ENCODE peak calls at places on chromosomes 4 and X, in seven cellular contexts. K is testis, I is psoas muscle, S is stomach, R is lower lobe of right lung, V is Peyer's patch, G is cardiac muscle cell. W is an unnamed sample.

GRCh38 chrX:21840199-21840557 is 761 bp downstream of the MBTPS2 start:
- DNase-seq in R (no peak), V (no peak), G (peak; percentile 10), I (no peak), S (no peak), K (no peak), W (no peak)

GRCh38 chrX:107747596-107748161 is 27.9 kb downstream of the TSC22D3 start:
- DNase-seq in R (peak; percentile 49), V (peak; percentile 63), K (no peak), S (no peak), I (no peak), G (peak; percentile 64), W (no peak)

GRCh38 chr4:138510053-138510452 is 267.9 kb upstream of the SLC7A11 start:
- DNase-seq in I (no peak), K (no peak), R (no peak), V (no peak), G (no peak), S (no peak), W (no peak)

GRCh38 chrX:136215559-136215958 is 35.6 kb downstream of the MAP7D3 start:
- DNase-seq in K (no peak), V (no peak), R (no peak), S (no peak), I (no peak), G (no peak), W (no peak)

GRCh38 chrX:78945186-78945912 is at the start of gene P2RY10:
- DNase-seq in G (no peak), S (no peak), R (no peak), V (no peak), I (no peak), K (no peak), W (no peak)

GRCh38 chrX:56130013-56130412 is 102.1 kb upstream of the KLF8 start:
- DNase-seq in I (no peak), G (no peak), R (no peak), K (no peak), V (no peak), S (no peak), W (no peak)

GRCh38 chr4:80840396-80840795 is 190.1 kb upstream of the BMP3 start:
- DNase-seq in S (no peak), G (peak; percentile 15), V (no peak), I (no peak), K (no peak), R (no peak), W (no peak)

GRCh38 chr4:147987252-147987651 is 255.4 kb downstream of the ARHGAP10 start:
- DNase-seq in R (no peak), V (no peak), I (no peak), S (no peak), K (no peak), G (no peak), W (no peak)

DNA sequence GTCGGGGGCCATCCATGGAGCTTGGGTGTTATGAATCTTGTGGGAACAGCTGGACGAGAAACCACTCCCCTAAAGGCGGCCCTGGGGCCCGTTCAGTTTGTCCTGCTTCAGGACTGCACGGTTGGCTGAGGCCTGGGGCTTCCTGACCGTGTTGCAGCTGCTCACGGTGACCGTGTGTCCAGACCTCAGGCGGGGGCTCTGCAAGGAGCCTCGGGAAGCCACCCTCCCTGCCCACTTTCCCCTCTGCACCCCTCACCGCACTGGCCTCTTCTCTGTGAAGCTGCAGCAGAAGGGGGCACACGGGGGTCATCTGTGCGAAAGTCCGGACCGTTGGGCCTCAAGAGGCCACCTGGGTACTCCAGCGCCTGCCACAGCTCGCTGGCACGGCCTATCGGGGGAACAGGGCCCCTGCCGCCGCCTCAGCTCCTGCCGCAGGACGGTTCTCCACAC is 29.4 kb downstream of the UVSSA start:
- DNase-seq in S (no peak), R (peak; percentile 32), G (no peak), V (peak; percentile 34), K (no peak), I (no peak), W (peak; percentile 6)
- H3K27ac ChIP-seq in S (no peak overlapping the region), R (no peak overlapping the region), G (no peak overlapping the region), V (no peak overlapping the region), K (no peak overlapping the region), I (no peak overlapping the region), W (no peak overlapping the region)

DNA sequence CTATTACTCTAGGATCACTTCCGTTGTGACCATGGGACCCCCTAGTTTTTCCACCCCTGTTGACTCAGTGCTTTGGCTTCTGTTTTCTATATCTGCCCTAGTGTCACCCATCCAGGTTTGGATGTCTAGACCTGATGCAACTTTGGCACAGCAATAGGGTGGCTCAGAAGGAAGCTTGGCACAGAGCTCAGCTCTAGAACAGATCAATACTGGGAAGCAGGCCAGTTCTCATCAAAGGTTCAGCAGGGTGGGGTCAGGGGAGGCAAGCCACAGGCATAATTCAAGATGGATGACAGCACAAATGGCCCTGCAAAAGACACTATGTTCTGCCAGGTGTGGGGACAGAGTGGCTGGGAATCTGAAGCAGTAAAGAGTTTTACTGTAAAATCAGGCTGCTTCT is 74.2 kb upstream of the EGFL6 start:
- DNase-seq in I (no peak), K (no peak), S (no peak), V (no peak), G (no peak), R (no peak), W (no peak)
- H3K27me3 ChIP-seq in I (no peaks in the 10 kb centered on the region), K (no peaks in the 10 kb centered on the region), S (no peaks in the 10 kb centered on the region), V (no peaks in the 10 kb centered on the region), G (no peaks in the 10 kb centered on the region), R (no peaks in the 10 kb centered on the region), W (no peaks in the 10 kb centered on the region)

GRCh38 chrX:114178126-114178525 is 405.8 kb upstream of the HTR2C start:
- DNase-seq in G (no peak), V (no peak), K (no peak), S (no peak), R (no peak), I (no peak), W (no peak)
- H3K27ac ChIP-seq in G (no peak overlapping the region), V (no peak overlapping the region), K (no peak overlapping the region), S (no peak overlapping the region), R (no peak overlapping the region), I (no peak overlapping the region), W (no peak overlapping the region)

GRCh38 chrX:13579696-13580095 is 10.3 kb downstream of the EGFL6 start:
- DNase-seq in V (no peak), R (no peak), K (no peak), I (no peak), G (no peak), S (no peak), W (no peak)

DNA sequence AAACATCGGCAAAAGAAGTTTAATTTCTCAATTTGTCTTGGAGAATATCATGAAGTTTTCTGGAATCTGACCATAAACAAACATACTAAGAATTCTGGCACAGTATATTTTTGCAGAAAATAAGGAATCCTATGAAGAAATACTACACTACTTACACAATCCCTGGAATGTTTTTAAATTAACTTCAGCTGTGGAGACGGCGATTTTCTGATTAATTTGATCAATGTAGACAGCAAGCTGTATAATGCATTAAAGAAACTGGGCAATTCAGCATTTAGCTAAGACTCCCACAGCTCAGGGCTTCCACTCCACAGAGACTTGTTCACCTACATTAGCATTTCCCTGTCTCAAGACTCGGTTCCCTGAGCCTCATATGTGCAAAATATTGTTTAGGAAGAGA is 12.2 kb downstream of the EGFL6 start:
- DNase-seq in R (no peak), I (no peak), V (no peak), S (no peak), G (peak; percentile 20), K (no peak), W (no peak)
- H3K27me3 ChIP-seq in R (no peaks in the 10 kb centered on the region), I (no peaks in the 10 kb centered on the region), V (no peaks in the 10 kb centered on the region), S (no peaks in the 10 kb centered on the region), G (no peaks in the 10 kb centered on the region), K (no peaks in the 10 kb centered on the region), W (peaks cover 65% of the 10 kb centered on the region)

DNA sequence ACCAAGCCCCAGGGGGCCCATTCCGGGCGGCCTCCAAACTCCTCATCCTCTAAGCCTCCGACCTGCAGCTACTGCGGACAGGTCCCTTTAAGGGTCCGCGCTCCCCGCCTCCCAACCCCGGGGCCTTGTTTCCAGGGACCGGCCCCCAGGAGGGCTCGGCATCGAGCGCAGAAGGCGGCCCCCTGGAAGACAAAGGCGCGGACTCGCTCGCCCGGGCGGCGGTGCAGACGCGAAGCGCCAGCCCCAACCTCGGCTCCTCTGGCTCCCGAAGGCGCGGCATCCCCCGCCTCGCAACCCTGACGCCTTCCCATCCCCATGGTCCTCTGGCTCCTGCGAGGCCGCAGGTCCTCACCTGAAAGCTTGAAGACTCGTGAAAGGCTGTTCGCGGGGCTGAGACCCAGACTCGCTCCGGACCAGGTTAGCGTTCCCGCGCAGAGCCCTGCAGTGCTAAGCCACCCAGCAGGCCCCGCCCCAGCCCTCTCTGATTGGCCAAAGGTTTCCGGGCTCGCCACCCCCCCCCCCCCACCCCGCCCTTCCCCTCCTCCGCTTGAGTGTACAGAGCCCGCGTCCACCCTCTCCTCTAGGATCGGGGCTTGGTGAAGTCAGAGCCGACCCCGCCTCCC is at the start of gene TMSB15A:
- DNase-seq in I (peak; percentile 77), G (peak; percentile 48), V (peak; percentile 66), S (peak; percentile 67), K (peak; percentile 77), R (peak; percentile 76), W (peak; percentile 64)
- H3K27ac ChIP-seq in I (no peak within 1 kb of the TSS), G (no peak within 1 kb of the TSS), V (no peak within 1 kb of the TSS), S (no peak within 1 kb of the TSS), K (no peak within 1 kb of the TSS), R (no peak within 1 kb of the TSS), W (no peak within 1 kb of the TSS)

GRCh38 chrX:71107762-71108360 is 1.3 kb upstream of the CXorf65 start:
- DNase-seq in R (no peak), V (no peak), S (no peak), G (peak; percentile 4), I (no peak), K (no peak), W (no peak)
- H3K27me3 ChIP-seq in R (no peaks in the 10 kb centered on the region), V (no peaks in the 10 kb centered on the region), S (no peaks in the 10 kb centered on the region), G (no peaks in the 10 kb centered on the region), I (no peaks in the 10 kb centered on the region), K (no peaks in the 10 kb centered on the region), W (peaks cover 4% of the 10 kb centered on the region)

DNA sequence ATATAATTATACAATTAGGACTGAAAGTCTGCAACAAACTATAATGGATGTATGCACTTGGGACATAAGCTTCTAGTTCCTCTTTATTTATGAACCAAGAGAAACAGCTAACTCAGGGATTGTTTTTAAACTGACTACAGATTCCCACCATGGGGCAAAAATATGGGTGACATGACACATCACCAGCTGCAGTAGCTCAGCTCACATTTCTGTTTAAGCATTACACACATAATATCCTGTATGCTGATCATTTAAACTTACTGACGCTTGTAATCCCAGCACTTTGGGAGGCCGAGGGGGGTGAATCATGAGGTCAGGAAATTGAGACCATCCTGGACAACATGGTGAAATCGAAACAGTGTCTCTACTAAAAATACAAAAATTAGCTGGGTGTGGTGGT is 11.5 kb downstream of the FGB start:
- DNase-seq in S (no peak), R (no peak), G (no peak), K (no peak), V (no peak), I (no peak), W (no peak)
- H3K27ac ChIP-seq in S (no peak overlapping the region), R (no peak overlapping the region), G (no peak overlapping the region), K (no peak overlapping the region), V (no peak overlapping the region), I (no peak overlapping the region), W (no peak overlapping the region)